ENCODE peak calls at places on chromosomes 16 and 17, in nine cellular contexts. P is HCT116, Y is GM23338, J is fibroblast of lung, B is PC-3, M is GM23248, U is hepatocyte, E is endothelial cell of umbilical vein, Z is trophoblast cell. F is an unnamed sample.

GRCh38 chr17:42039794-42040763 is 10.3 kb downstream of the C17orf113 start:
- DNase-seq in P (no peak), Y (no peak), J (no peak), B (no peak), M (no peak), U (no peak), E (no peak), Z (no peak), F (no peak)

GRCh38 chr17:50712641-50713296 is 5.1 kb upstream of the ANKRD40 start:
- DNase-seq in P (no peak), Y (no peak), J (no peak), B (no peak), M (no peak), U (no peak), E (no peak), Z (no peak), F (no peak)

GRCh38 chr16:48556913-48557351 is 53.0 kb downstream of the N4BP1 start:
- DNase-seq in P (peak; percentile 24), Y (no peak), J (peak; percentile 85), B (peak; percentile 67), M (peak; percentile 88), U (no peak), E (peak; percentile 17), Z (no peak), F (no peak)

GRCh38 chr16:82726306-82726705 is 99.5 kb downstream of the CDH13 start:
- DNase-seq in P (no peak), Y (no peak), J (no peak), B (no peak), M (no peak), U (no peak), E (no peak), Z (no peak), F (no peak)

GRCh38 chr16:87086156-87086555 is 231.0 kb downstream of the C16orf95 start:
- DNase-seq in P (no peak), Y (no peak), J (peak; percentile 12), B (peak; percentile 12), M (peak; percentile 34), U (no peak), E (no peak), Z (no peak), F (no peak)

GRCh38 chr16:74660383-74660782 is 6.3 kb downstream of the RFWD3 start:
- DNase-seq in P (no peak), Y (no peak), J (no peak), B (no peak), M (no peak), U (no peak), E (no peak), Z (no peak), F (no peak)

GRCh38 chr17:27778193-27778592 is 22.1 kb downstream of the NOS2 start:
- DNase-seq in P (no peak), Y (no peak), J (no peak), B (peak; percentile 38), M (peak; percentile 53), U (no peak), E (no peak), Z (no peak), F (no peak)

GRCh38 chr17:31532161-31532515 is 140.7 kb downstream of the RAB11FIP4 start:
- DNase-seq in P (no peak), Y (no peak), J (no peak), B (no peak), M (no peak), U (no peak), E (no peak), Z (no peak), F (no peak)

GRCh38 chr17:64679710-64680216 is 17.7 kb upstream of the SMURF2 start:
- DNase-seq in P (peak; percentile 91), Y (no peak), J (peak; percentile 93), B (peak; percentile 99), M (peak; percentile 97), U (peak; percentile 23), E (peak; percentile 40), Z (peak; percentile 96), F (no peak)

GRCh38 chr17:59010026-59010425 is 96.7 kb downstream of the TRIM37 start:
- DNase-seq in P (no peak), Y (no peak), J (no peak), B (no peak), M (no peak), U (no peak), E (no peak), Z (peak; percentile 25), F (no peak)

GRCh38 chr16:751152-752007 is 9.2 kb upstream of the MSLN start:
- DNase-seq in P (no peak), Y (peak; percentile 43), J (no peak), B (no peak), M (no peak), U (no peak), E (no peak), Z (no peak), F (peak; percentile 58)

DNA sequence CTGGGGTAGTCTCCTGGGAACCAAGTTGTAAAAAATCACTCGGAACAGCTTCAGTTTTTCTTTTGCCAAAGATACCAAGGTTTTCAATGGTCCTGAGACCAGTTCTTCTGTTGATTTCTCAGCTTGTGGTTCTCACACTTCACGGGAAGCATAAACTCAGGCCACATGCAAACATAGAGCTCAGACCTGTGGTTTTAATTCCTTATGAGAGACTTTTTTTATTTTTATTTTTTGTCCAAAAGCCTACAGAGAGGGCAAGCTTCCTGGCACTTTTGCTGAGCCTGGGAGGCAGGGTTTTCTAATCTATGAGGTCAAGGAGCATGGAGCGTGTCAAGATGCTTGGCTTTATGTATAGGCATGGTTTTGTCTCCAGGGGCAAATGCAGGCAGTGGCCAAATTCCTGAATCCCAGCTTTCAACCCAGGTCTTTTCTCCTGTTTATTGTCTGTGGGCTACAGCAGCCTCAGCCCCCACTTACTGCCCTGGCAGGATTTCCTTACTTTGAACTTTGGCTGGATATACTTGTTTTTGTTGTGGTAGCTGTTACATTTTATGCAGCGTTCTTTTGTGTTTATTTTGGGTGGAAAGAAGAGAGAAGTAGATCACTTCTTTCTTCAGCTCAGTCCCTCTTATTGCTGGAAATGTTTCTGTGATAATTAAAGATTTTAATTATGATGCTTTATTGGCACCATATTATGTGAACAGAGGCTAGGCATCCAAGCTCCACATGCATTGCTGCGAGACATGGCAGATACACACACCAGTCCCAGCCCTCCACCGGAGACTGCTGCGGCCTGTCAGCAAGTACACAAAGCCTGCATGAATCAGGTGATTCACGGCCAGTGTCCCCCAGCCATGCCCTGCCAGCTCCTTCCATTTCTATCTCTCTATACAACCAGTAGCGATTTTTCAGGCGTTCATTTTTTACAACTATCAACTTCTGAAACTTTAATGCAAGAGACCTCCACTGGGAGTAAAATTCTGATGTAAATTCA is 32.7 kb downstream of the HS3ST3A1 start:
- DNase-seq in P (no peak), Y (no peak), J (no peak), B (no peak), M (no peak), U (no peak), E (no peak), Z (no peak), F (no peak)
- H3K79me2 ChIP-seq in P (no peaks in the 10 kb centered on the region), Y (peaks cover 5% of the 10 kb centered on the region), J (peaks cover 34% of the 10 kb centered on the region), B (peaks cover 13% of the 10 kb centered on the region), M (peaks cover 100% of the 10 kb centered on the region), U (no peaks in the 10 kb centered on the region), E (no peaks in the 10 kb centered on the region), Z (no peaks in the 10 kb centered on the region), F (no peaks in the 10 kb centered on the region)

DNA sequence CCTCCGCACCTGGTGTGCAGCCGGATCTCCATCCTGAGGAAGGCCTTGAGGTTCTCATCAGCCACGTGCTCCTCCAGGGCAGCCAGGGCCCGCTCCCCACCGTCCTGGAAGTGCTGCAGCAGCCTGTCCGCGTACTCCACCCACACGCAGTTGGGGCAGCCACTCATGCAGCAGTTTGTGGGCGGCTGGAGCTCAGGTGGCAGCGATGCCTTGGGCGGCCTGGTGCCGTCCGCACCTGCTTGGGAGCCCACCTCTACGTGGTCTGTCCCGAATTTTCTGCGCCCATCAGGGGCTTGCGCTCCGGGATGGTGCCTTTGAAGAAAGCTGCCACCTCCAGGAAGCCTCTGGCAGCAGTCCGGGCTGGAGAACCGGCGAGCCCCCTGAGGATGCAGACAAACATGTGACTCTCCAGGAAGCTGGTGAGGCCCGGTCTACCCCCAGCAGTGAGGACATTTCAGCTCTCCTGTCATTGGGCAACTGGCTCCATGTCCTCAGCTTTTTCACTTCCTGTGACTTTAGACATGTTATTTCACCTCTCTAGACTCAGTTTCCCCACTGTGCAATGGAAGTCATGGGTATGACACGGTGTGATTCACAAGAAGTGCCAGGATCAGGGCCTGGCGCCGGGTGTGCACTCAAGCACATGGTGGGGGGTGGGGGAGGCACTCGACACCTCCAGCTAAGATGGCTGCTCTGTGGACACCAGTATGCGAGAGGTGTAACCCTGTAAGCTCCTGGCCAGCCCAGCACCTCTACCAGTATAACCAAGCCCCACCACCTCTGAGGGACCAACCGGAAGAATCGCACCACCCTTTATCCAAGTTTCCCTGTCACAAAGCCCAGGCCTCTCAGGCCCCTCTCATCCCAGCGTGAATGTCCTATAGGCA is 957 bp downstream of the OXLD1 start:
- DNase-seq in P (no peak), Y (peak; percentile 40), J (peak; percentile 23), B (peak; percentile 9), M (peak; percentile 63), U (no peak), E (no peak), Z (no peak), F (peak; percentile 23)
- H3K27ac ChIP-seq in P (peak overlapping the region; percentile 86), Y (peak overlapping the region; percentile 84), J (peak overlapping the region; percentile 90), B (peak overlapping the region; percentile 69), M (peak overlapping the region; percentile 45), U (peak overlapping the region; percentile 94), E (peak overlapping the region; percentile 36), Z (no peak overlapping the region), F (no peak overlapping the region)

DNA sequence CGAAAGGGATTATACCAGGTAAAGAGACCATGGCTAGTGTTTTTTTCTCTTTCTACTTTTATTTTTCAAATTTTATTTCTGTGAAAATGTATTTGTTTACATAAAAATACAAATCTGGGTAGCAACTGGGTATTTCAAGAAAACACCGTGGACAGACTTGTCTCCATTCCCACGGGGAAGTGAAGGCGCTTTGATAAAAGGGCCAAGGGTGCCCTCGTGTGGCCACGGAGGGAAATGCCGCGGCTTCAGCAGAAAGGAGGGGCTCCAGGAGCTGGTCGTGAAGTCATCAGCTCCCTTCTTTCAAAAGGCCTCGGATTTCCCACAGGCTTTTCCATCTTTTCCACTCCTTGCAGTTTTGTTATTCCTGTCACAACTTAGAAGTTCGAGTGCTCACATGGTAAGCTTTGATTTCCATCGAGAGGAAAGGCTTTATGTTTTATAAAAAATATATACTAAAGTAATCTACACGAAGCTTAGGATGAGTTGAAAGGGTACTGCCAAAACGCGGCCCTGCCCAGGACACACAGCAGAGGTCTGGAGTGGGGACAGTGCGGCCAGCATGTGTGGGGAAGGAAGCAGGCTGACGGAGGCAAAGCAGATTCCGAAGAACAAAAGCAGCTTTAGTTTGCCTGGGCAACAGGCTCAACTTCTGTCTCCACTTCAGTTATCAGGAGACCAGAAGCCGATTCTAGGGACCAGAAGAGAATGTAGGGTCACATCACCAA is 15.3 kb upstream of the MNT start:
- DNase-seq in P (no peak), Y (peak; percentile 92), J (peak; percentile 91), B (peak; percentile 90), M (peak; percentile 93), U (peak; percentile 93), E (peak; percentile 94), Z (peak; percentile 82), F (peak; percentile 90)
- H3K4me1 ChIP-seq in P (no peaks in the 10 kb centered on the region), Y (no peaks in the 10 kb centered on the region), J (peaks cover 16% of the 10 kb centered on the region), B (no peaks in the 10 kb centered on the region), M (peaks cover 16% of the 10 kb centered on the region), U (no peaks in the 10 kb centered on the region), E (no peaks in the 10 kb centered on the region), Z (no peaks in the 10 kb centered on the region), F (no peaks in the 10 kb centered on the region)

DNA sequence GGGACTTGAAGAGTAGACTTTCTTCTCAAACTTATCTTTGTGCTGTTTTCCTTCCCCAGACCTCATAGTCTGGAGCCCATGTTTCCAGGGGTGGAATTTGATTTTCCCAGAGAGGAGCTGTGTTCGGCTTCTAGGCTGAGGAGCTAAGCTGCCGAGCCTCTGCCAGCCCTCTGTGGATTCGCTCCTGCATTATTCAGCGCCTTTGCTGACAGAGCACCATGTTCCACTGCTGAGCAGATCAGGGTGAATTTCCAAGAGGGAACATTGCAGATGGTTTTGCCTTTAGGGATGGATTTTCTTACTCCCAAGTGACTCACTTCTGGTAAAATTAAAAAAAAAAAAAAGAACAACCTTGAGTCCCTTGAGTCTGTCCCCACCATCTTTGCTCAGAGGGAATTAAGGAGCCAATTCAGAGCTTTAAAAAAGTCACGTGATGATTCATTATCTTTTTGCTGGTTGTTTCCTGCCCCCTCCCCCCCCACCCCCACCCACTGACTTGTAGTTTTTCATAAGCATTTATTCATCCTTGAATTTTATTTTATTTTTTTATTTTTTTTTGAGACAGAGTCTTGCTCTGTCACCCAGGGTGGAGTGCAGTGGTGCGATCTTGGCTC is 229.5 kb downstream of the PRKCA start:
- DNase-seq in P (no peak), Y (no peak), J (no peak), B (no peak), M (no peak), U (no peak), E (no peak), Z (no peak), F (no peak)
- H3K79me2 ChIP-seq in P (no peaks in the 10 kb centered on the region), Y (peaks cover 6% of the 10 kb centered on the region), J (peaks cover 16% of the 10 kb centered on the region), B (no peaks in the 10 kb centered on the region), M (peaks cover 89% of the 10 kb centered on the region), U (peaks cover 2% of the 10 kb centered on the region), E (no peaks in the 10 kb centered on the region), Z (no peaks in the 10 kb centered on the region), F (no peaks in the 10 kb centered on the region)

F was measured in neural progenitor cell.